ENCODE peak calls at places on chromosomes 12 and 14, in eight cellular contexts. One of them, this sample, is unnamed.

GRCh38 chr12:11876301-11876700 is 194.4 kb upstream of the BCL2L14 start:
- DNase-seq in fibroblast of pulmonary artery: no peak
- DNase-seq in AG04450: no peak
- DNase-seq in lung: no peak
- DNase-seq in psoas muscle: no peak
- DNase-seq in heart right ventricle: no peak
- DNase-seq in tibial nerve: no peak
- DNase-seq in K562: no peak
- DNase-seq in this sample: no peak

GRCh38 chr14:57729208-57730187 is 136.4 kb downstream of the SLC35F4 start:
- DNase-seq in fibroblast of pulmonary artery: no peak
- DNase-seq in AG04450: no peak
- DNase-seq in lung: no peak
- DNase-seq in psoas muscle: no peak
- DNase-seq in heart right ventricle: no peak
- DNase-seq in tibial nerve: no peak
- DNase-seq in K562: no peak
- DNase-seq in this sample: no peak

GRCh38 chr12:110627500-110628195 is 13.7 kb downstream of the TCTN1 start:
- DNase-seq in fibroblast of pulmonary artery: no peak
- DNase-seq in AG04450: no peak
- DNase-seq in lung: no peak
- DNase-seq in psoas muscle: no peak
- DNase-seq in heart right ventricle: no peak
- DNase-seq in tibial nerve: no peak
- DNase-seq in K562: no peak
- DNase-seq in this sample: no peak

GRCh38 chr12:81998761-81999378 is 239.7 kb upstream of the PPFIA2 start:
- DNase-seq in fibroblast of pulmonary artery: peak; percentile 23
- DNase-seq in AG04450: no peak
- DNase-seq in lung: no peak
- DNase-seq in psoas muscle: no peak
- DNase-seq in heart right ventricle: no peak
- DNase-seq in tibial nerve: no peak
- DNase-seq in K562: no peak
- DNase-seq in this sample: no peak

GRCh38 chr12:50059440-50060119 is 2.2 kb downstream of the ASIC1 start:
- DNase-seq in fibroblast of pulmonary artery: no peak
- DNase-seq in AG04450: no peak
- DNase-seq in lung: no peak
- DNase-seq in psoas muscle: no peak
- DNase-seq in heart right ventricle: no peak
- DNase-seq in tibial nerve: no peak
- DNase-seq in K562: no peak
- DNase-seq in this sample: no peak

GRCh38 chr12:64670856-64671639 is 60.8 kb downstream of the RASSF3 start:
- DNase-seq in fibroblast of pulmonary artery: peak; percentile 63
- DNase-seq in AG04450: no peak
- DNase-seq in lung: peak; percentile 40
- DNase-seq in psoas muscle: no peak
- DNase-seq in heart right ventricle: no peak
- DNase-seq in tibial nerve: no peak
- DNase-seq in K562: no peak
- DNase-seq in this sample: no peak

GRCh38 chr12:93595336-93595735 is 22.9 kb downstream of the SOCS2 start:
- DNase-seq in fibroblast of pulmonary artery: no peak
- DNase-seq in AG04450: no peak
- DNase-seq in lung: no peak
- DNase-seq in psoas muscle: no peak
- DNase-seq in heart right ventricle: no peak
- DNase-seq in tibial nerve: no peak
- DNase-seq in K562: no peak
- DNase-seq in this sample: no peak

GRCh38 chr14:81233615-81234014 is 12.9 kb upstream of the GTF2A1 start:
- DNase-seq in fibroblast of pulmonary artery: no peak
- DNase-seq in AG04450: no peak
- DNase-seq in lung: no peak
- DNase-seq in psoas muscle: no peak
- DNase-seq in heart right ventricle: no peak
- DNase-seq in tibial nerve: no peak
- DNase-seq in K562: no peak
- DNase-seq in this sample: no peak

GRCh38 chr14:104191409-104191997 is 53.1 kb downstream of the KIF26A start:
- DNase-seq in fibroblast of pulmonary artery: no peak
- DNase-seq in AG04450: no peak
- DNase-seq in lung: no peak
- DNase-seq in psoas muscle: no peak
- DNase-seq in heart right ventricle: no peak
- DNase-seq in tibial nerve: no peak
- DNase-seq in K562: no peak
- DNase-seq in this sample: no peak

GRCh38 chr12:95393191-95393790 is 80.7 kb upstream of the METAP2 start:
- DNase-seq in fibroblast of pulmonary artery: no peak
- DNase-seq in AG04450: no peak
- DNase-seq in lung: no peak
- DNase-seq in psoas muscle: no peak
- DNase-seq in heart right ventricle: no peak
- DNase-seq in tibial nerve: no peak
- DNase-seq in K562: no peak
- DNase-seq in this sample: no peak

GRCh38 chr14:69260979-69261605 is 1.1 kb downstream of the GALNT16 start:
- DNase-seq in fibroblast of pulmonary artery: no peak
- DNase-seq in AG04450: no peak
- DNase-seq in lung: no peak
- DNase-seq in psoas muscle: peak; percentile 67
- DNase-seq in heart right ventricle: no peak
- DNase-seq in tibial nerve: no peak
- DNase-seq in K562: peak; percentile 73
- DNase-seq in this sample: peak; percentile 48
- TF ChIP-seq CTCF in fibroblast of pulmonary artery: peak; percentile 24
- TF ChIP-seq CTCF in AG04450: peak; percentile 37
- TF ChIP-seq CTCF in lung: no peak
- TF ChIP-seq CTCF in psoas muscle: peak; percentile 63
- TF ChIP-seq CTCF in heart right ventricle: peak; percentile 75
- TF ChIP-seq CTCF in tibial nerve: peak; percentile 63
- TF ChIP-seq CTCF in K562: peak; percentile 35
- TF ChIP-seq CTCF in this sample: peak; percentile 87

GRCh38 chr12:83823386-83824045 is 1089.1 kb downstream of the SLC6A15 start:
- DNase-seq in fibroblast of pulmonary artery: peak; percentile 21
- DNase-seq in AG04450: no peak
- DNase-seq in lung: no peak
- DNase-seq in psoas muscle: no peak
- DNase-seq in heart right ventricle: peak; percentile 13
- DNase-seq in tibial nerve: no peak
- DNase-seq in K562: peak; percentile 5
- DNase-seq in this sample: no peak
- TF ChIP-seq CTCF in fibroblast of pulmonary artery: peak; percentile 28
- TF ChIP-seq CTCF in AG04450: no peak
- TF ChIP-seq CTCF in lung: no peak
- TF ChIP-seq CTCF in psoas muscle: no peak
- TF ChIP-seq CTCF in heart right ventricle: peak; percentile 42
- TF ChIP-seq CTCF in tibial nerve: no peak
- TF ChIP-seq CTCF in K562: peak; percentile 25
- TF ChIP-seq CTCF in this sample: peak; percentile 54

GRCh38 chr12:54622463-54623183 is 12.1 kb downstream of the LACRT start:
- DNase-seq in fibroblast of pulmonary artery: peak; percentile 13
- DNase-seq in AG04450: no peak
- DNase-seq in lung: no peak
- DNase-seq in psoas muscle: no peak
- DNase-seq in heart right ventricle: no peak
- DNase-seq in tibial nerve: no peak
- DNase-seq in K562: no peak
- DNase-seq in this sample: no peak
- TF ChIP-seq CTCF in fibroblast of pulmonary artery: peak; percentile 35
- TF ChIP-seq CTCF in AG04450: peak; percentile 44
- TF ChIP-seq CTCF in lung: no peak
- TF ChIP-seq CTCF in psoas muscle: peak; percentile 15
- TF ChIP-seq CTCF in heart right ventricle: no peak
- TF ChIP-seq CTCF in tibial nerve: no peak
- TF ChIP-seq CTCF in K562: peak; percentile 48
- TF ChIP-seq CTCF in this sample: peak; percentile 61

GRCh38 chr12:19893514-19893913 is 454.2 kb downstream of the AEBP2 start:
- DNase-seq in fibroblast of pulmonary artery: peak; percentile 76
- DNase-seq in AG04450: peak; percentile 7
- DNase-seq in lung: no peak
- DNase-seq in psoas muscle: no peak
- DNase-seq in heart right ventricle: no peak
- DNase-seq in tibial nerve: no peak
- DNase-seq in K562: no peak
- DNase-seq in this sample: no peak
- TF ChIP-seq CTCF in fibroblast of pulmonary artery: peak; percentile 50
- TF ChIP-seq CTCF in AG04450: peak; percentile 35
- TF ChIP-seq CTCF in lung: no peak
- TF ChIP-seq CTCF in psoas muscle: no peak
- TF ChIP-seq CTCF in heart right ventricle: no peak
- TF ChIP-seq CTCF in tibial nerve: no peak
- TF ChIP-seq CTCF in K562: no peak
- TF ChIP-seq CTCF in this sample: no peak

GRCh38 chr12:79360269-79360668 is 330.5 kb downstream of the PAWR start:
- DNase-seq in fibroblast of pulmonary artery: peak; percentile 8
- DNase-seq in AG04450: no peak
- DNase-seq in lung: no peak
- DNase-seq in psoas muscle: no peak
- DNase-seq in heart right ventricle: no peak
- DNase-seq in tibial nerve: no peak
- DNase-seq in K562: no peak
- DNase-seq in this sample: no peak

GRCh38 chr12:79364197-79364596 is 326.6 kb downstream of the PAWR start:
- DNase-seq in fibroblast of pulmonary artery: no peak
- DNase-seq in AG04450: no peak
- DNase-seq in lung: no peak
- DNase-seq in psoas muscle: no peak
- DNase-seq in heart right ventricle: no peak
- DNase-seq in tibial nerve: no peak
- DNase-seq in K562: peak; percentile 10
- DNase-seq in this sample: no peak

GRCh38 chr12:79360936-79361335 is 329.8 kb downstream of the PAWR start:
- DNase-seq in fibroblast of pulmonary artery: no peak
- DNase-seq in AG04450: no peak
- DNase-seq in lung: no peak
- DNase-seq in psoas muscle: no peak
- DNase-seq in heart right ventricle: no peak
- DNase-seq in tibial nerve: no peak
- DNase-seq in K562: no peak
- DNase-seq in this sample: no peak

DNA sequence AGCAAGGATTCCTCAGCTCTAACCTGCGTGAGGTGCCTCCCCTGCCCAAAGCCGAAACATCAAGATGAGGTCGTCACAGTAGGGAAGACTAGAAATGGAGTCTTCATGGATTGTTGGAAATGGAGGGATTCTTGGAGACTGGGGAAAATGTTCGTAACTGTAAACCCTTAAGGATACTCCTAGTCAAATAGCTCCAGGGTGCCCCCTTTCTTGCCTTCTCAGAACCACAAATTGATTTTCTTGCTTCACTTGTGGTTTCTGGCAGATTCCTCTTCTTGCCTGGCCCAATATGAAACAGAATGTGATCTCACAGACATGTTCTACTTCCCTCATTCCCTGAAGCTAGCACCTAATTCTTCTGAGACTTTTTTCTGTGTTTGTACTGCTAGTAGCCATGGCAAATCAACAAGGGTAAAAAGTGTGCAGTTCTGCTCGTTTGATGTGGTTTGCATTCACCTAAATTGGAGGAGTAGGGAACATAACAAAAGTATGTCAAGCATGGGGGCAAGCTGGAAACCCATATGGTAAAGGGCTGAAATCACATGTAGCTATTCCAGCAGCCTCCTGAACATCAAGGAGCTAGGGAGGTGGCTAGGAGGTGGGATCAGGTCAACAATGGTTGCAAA is 331.9 kb downstream of the PAWR start:
- DNase-seq in fibroblast of pulmonary artery: no peak
- DNase-seq in AG04450: no peak
- DNase-seq in lung: no peak
- DNase-seq in psoas muscle: no peak
- DNase-seq in heart right ventricle: no peak
- DNase-seq in tibial nerve: no peak
- DNase-seq in K562: no peak
- DNase-seq in this sample: no peak
- TF ChIP-seq CTCF in fibroblast of pulmonary artery: no peak
- TF ChIP-seq CTCF in AG04450: no peak
- TF ChIP-seq CTCF in lung: no peak
- TF ChIP-seq CTCF in psoas muscle: no peak
- TF ChIP-seq CTCF in heart right ventricle: no peak
- TF ChIP-seq CTCF in tibial nerve: no peak
- TF ChIP-seq CTCF in K562: no peak
- TF ChIP-seq CTCF in this sample: no peak

This sample was measured in neural crest cell.